ENCODE peak calls at places on chromosome 12, in ten cellular contexts. Z is HCT116; F is CD4-positive, alpha-beta T cell; K is GM12865; R is astrocyte of the spinal cord; O is nephron progenitor cell; D is A549; T is heart right ventricle; L is Calu3; B is fibroblast of lung. H is an unnamed sample.

GRCh38 chr12:59780605-59781135 is 184.8 kb downstream of the SLC16A7 start:
- DNase-seq in Z (peak; percentile 2), F (no peak), K (peak; percentile 23), R (peak; percentile 32), O (no peak), D (no peak), T (no peak), L (peak; percentile 26), B (peak; percentile 71), H (peak; percentile 11)

GRCh38 chr12:56836800-56837663 is 73.9 kb downstream of the HSD17B6 start:
- DNase-seq in Z (no peak), F (peak; percentile 16), K (peak; percentile 34), R (peak; percentile 55), O (no peak), D (no peak), T (no peak), L (peak; percentile 53), B (peak; percentile 35), H (no peak)

GRCh38 chr12:104306943-104307654 is 3.6 kb downstream of the EID3 start:
- DNase-seq in Z (no peak), F (no peak), K (no peak), R (no peak), O (no peak), D (no peak), T (no peak), L (no peak), B (peak; percentile 54), H (no peak)

GRCh38 chr12:110314308-110314707 is 33.3 kb downstream of the ATP2A2 start:
- DNase-seq in Z (no peak), F (no peak), K (peak; percentile 57), R (peak; percentile 72), O (no peak), D (no peak), T (no peak), L (no peak), B (peak; percentile 83), H (no peak)

GRCh38 chr12:91952916-91953315 is 192.7 kb downstream of the BTG1 start:
- DNase-seq in Z (no peak), F (no peak), K (no peak), R (no peak), O (no peak), D (no peak), T (no peak), L (peak; percentile 24), B (no peak), H (no peak)

GRCh38 chr12:1314523-1314922 is 279.9 kb downstream of the FBXL14 start:
- DNase-seq in Z (no peak), F (no peak), K (no peak), R (no peak), O (no peak), D (no peak), T (no peak), L (no peak), B (no peak), H (no peak)

GRCh38 chr12:13222076-13222475 is 25.6 kb downstream of the EMP1 start:
- DNase-seq in Z (no peak), F (no peak), K (no peak), R (no peak), O (no peak), D (no peak), T (no peak), L (peak; percentile 66), B (no peak), H (no peak)

GRCh38 chr12:50102186-50102585 is 1.6 kb upstream of the GPD1 start:
- DNase-seq in Z (no peak), F (no peak), K (no peak), R (no peak), O (no peak), D (no peak), T (no peak), L (no peak), B (no peak), H (no peak)

GRCh38 chr12:120438495-120439198 is 734 bp downstream of the COX6A1 start:
- DNase-seq in Z (no peak), F (no peak), K (peak; percentile 23), R (no peak), O (no peak), D (no peak), T (no peak), L (no peak), B (no peak), H (no peak)

GRCh38 chr12:92739099-92739498 is 36.3 kb downstream of the PLEKHG7 start:
- DNase-seq in Z (no peak), F (no peak), K (no peak), R (no peak), O (no peak), D (no peak), T (no peak), L (no peak), B (no peak), H (no peak)

GRCh38 chr12:121217066-121217465 is 7.1 kb downstream of the P2RX4 start:
- DNase-seq in Z (no peak), F (no peak), K (no peak), R (no peak), O (no peak), D (no peak), T (no peak), L (peak; percentile 43), B (no peak), H (no peak)

GRCh38 chr12:95336387-95337067 is 118.9 kb downstream of the VEZT start:
- DNase-seq in Z (peak; percentile 65), F (no peak), K (peak; percentile 19), R (peak; percentile 89), O (peak; percentile 55), D (peak; percentile 77), T (peak; percentile 76), L (peak; percentile 85), B (peak; percentile 91), H (peak; percentile 73)

GRCh38 chr12:114397978-114398881 is 7.7 kb downstream of the TBX5 start:
- DNase-seq in Z (no peak), F (no peak), K (no peak), R (no peak), O (no peak), D (no peak), T (no peak), L (no peak), B (peak; percentile 31), H (no peak)

GRCh38 chr12:16165506-16165905 is 112.0 kb downstream of the SLC15A5 start:
- DNase-seq in Z (peak; percentile 27), F (no peak), K (peak; percentile 15), R (peak; percentile 55), O (peak; percentile 25), D (peak; percentile 16), T (peak; percentile 11), L (peak; percentile 56), B (peak; percentile 63), H (peak; percentile 16)
- TF ChIP-seq CTCF in Z (peak; percentile 68), F (no peak), K (no peak), R (peak; percentile 53), O (peak; percentile 52), D (peak; percentile 73), T (peak; percentile 41), L (peak; percentile 55), B (peak; percentile 58), H (peak; percentile 52)

GRCh38 chr12:62907561-62907960 is 27.4 kb downstream of the PPM1H start:
- DNase-seq in Z (no peak), F (no peak), K (no peak), R (no peak), O (no peak), D (no peak), T (no peak), L (no peak), B (no peak), H (no peak)
- TF ChIP-seq CTCF in Z (no peak), F (no peak), K (no peak), R (no peak), O (no peak), D (no peak), T (no peak), L (no peak), B (no peak), H (no peak)

DNA sequence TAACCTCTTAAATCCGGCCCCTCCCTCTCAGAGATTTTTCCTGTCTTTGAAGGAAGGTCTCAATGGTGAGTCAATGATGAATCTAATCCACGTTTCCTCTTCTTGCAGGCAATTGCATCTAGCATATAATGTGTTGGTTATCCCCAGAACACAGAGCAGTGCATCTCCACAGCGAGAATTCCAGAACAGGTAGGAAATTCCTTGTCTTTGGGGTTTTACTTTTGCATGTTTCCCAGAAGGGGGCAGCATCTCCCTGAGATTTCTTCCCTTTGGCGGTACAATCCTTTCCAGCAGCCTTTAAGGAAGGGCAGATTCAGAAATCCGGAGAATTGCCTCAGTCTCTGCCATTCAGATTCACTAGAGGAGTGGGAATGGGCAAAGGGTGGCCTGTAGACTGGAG is 128.0 kb downstream of the KCNA5 start:
- DNase-seq in Z (peak; percentile 23), F (no peak), K (peak; percentile 11), R (peak; percentile 57), O (peak; percentile 61), D (peak; percentile 31), T (peak; percentile 23), L (peak; percentile 36), B (peak; percentile 66), H (peak; percentile 22)
- TF ChIP-seq CTCF in Z (peak; percentile 75), F (no peak), K (peak; percentile 38), R (peak; percentile 65), O (peak; percentile 65), D (peak; percentile 50), T (peak; percentile 51), L (peak; percentile 18), B (peak; percentile 79), H (peak; percentile 73)

GRCh38 chr12:48972213-48973021 is 882 bp upstream of the WNT10B start:
- DNase-seq in Z (no peak), F (no peak), K (no peak), R (no peak), O (no peak), D (no peak), T (no peak), L (no peak), B (peak; percentile 40), H (no peak)

GRCh38 chr12:48970702-48971334 is 717 bp downstream of the WNT10B start:
- DNase-seq in Z (no peak), F (no peak), K (no peak), R (no peak), O (no peak), D (no peak), T (no peak), L (no peak), B (no peak), H (no peak)

GRCh38 chr12:48973084-48973483 is 1.5 kb upstream of the WNT10B start:
- DNase-seq in Z (no peak), F (no peak), K (no peak), R (no peak), O (no peak), D (no peak), T (no peak), L (no peak), B (peak; percentile 30), H (no peak)

GRCh38 chr12:48973531-48973930 is 2.0 kb upstream of the WNT10B start:
- DNase-seq in Z (no peak), F (no peak), K (no peak), R (no peak), O (no peak), D (no peak), T (no peak), L (no peak), B (peak; percentile 88), H (no peak)

DNA sequence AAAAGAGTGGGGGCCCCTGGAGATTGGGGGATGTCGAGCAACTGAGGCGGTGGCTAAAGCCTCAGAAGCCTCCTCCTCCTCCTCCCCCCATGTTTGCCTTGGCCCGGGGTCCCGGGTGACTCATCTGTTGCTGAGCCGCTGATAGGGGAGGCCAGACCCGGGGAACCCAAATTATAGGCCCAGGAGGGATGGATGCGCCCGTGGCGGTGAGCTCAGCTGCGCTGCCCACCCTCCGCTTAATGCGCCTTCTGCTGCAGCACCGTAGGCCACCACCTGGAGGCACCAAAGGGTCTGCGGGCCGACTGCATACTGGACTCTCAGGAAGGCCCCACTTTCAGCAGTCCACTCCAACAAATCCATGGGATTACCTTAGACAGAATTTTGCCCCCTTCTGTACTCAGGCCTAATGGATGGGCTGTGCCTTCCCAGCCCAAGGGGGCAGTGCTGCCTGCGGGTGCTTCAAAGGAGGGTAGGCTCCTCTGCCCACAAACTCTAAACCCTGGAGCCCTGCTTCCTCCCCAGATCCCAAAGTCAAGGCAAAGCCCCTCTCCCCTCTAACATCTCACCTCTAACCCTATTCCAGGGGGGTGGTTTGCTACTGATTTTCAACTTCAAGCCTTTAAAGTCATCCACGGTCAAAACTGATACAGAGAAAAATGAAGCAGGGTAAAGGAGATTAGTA is 2.6 kb upstream of the WNT10B start:
- DNase-seq in Z (no peak), F (no peak), K (no peak), R (peak; percentile 42), O (peak; percentile 80), D (no peak), T (no peak), L (peak; percentile 31), B (peak; percentile 90), H (no peak)
- TF ChIP-seq CTCF in Z (peak; percentile 57), F (peak; percentile 69), K (peak; percentile 65), R (peak; percentile 74), O (peak; percentile 65), D (peak; percentile 19), T (peak; percentile 67), L (peak; percentile 37), B (peak; percentile 29), H (peak; percentile 51)